ENCODE peak calls at places on chromosomes 7 and 10, in nine cellular contexts. One of them, this sample, is unnamed.
A peak's percentile ranks its signal among the peaks of the same experiment; 100 is the strongest.

GRCh38 chr7:23357190-23358093 is 58.3 kb downstream of the MALSU1 start:
- DNase-seq in astrocyte: peak; percentile 57
- DNase-seq in H9: no peak
- DNase-seq in hepatocyte: peak; percentile 53
- DNase-seq in GM23248: peak; percentile 59
- DNase-seq in OCI-LY7: peak; percentile 77
- DNase-seq in IMR-90: peak; percentile 56
- DNase-seq in neural progenitor cell: no peak
- DNase-seq in MM.1S: peak; percentile 58
- DNase-seq in this sample: peak; percentile 38

GRCh38 chr7:46932656-46933424 is 649.1 kb downstream of the TNS3 start:
- DNase-seq in GM23248: peak; percentile 94
- DNase-seq in IMR-90: peak; percentile 96
- DNase-seq in neural progenitor cell: no peak
- DNase-seq in OCI-LY7: no peak
- DNase-seq in MM.1S: no peak
- DNase-seq in H9: no peak
- DNase-seq in astrocyte: peak; percentile 95
- DNase-seq in hepatocyte: peak; percentile 55
- DNase-seq in this sample: peak; percentile 54

GRCh38 chr7:132472463-132473120 is 103.7 kb downstream of the PLXNA4 start:
- DNase-seq in H9: no peak
- DNase-seq in OCI-LY7: no peak
- DNase-seq in GM23248: peak; percentile 51
- DNase-seq in IMR-90: no peak
- DNase-seq in MM.1S: no peak
- DNase-seq in astrocyte: peak; percentile 66
- DNase-seq in neural progenitor cell: no peak
- DNase-seq in hepatocyte: peak; percentile 39
- DNase-seq in this sample: no peak

GRCh38 chr7:101333912-101334311 is 12.3 kb upstream of the IFT22 start:
- DNase-seq in neural progenitor cell: no peak
- DNase-seq in IMR-90: no peak
- DNase-seq in GM23248: no peak
- DNase-seq in OCI-LY7: no peak
- DNase-seq in hepatocyte: no peak
- DNase-seq in astrocyte: no peak
- DNase-seq in H9: no peak
- DNase-seq in MM.1S: no peak
- DNase-seq in this sample: no peak

GRCh38 chr7:98984126-98984525 is 105.8 kb downstream of the TRRAP start:
- DNase-seq in astrocyte: no peak
- DNase-seq in MM.1S: no peak
- DNase-seq in IMR-90: no peak
- DNase-seq in neural progenitor cell: no peak
- DNase-seq in H9: no peak
- DNase-seq in GM23248: no peak
- DNase-seq in hepatocyte: no peak
- DNase-seq in OCI-LY7: no peak
- DNase-seq in this sample: no peak

GRCh38 chr10:114635797-114636550 is 22.1 kb downstream of the ABLIM1 start:
- DNase-seq in astrocyte: no peak
- DNase-seq in GM23248: no peak
- DNase-seq in H9: no peak
- DNase-seq in neural progenitor cell: no peak
- DNase-seq in IMR-90: no peak
- DNase-seq in MM.1S: no peak
- DNase-seq in hepatocyte: no peak
- DNase-seq in OCI-LY7: no peak
- DNase-seq in this sample: no peak

GRCh38 chr10:66852811-66853210 is 73.0 kb upstream of the LRRTM3 start:
- DNase-seq in IMR-90: no peak
- DNase-seq in OCI-LY7: no peak
- DNase-seq in GM23248: no peak
- DNase-seq in hepatocyte: no peak
- DNase-seq in neural progenitor cell: no peak
- DNase-seq in MM.1S: no peak
- DNase-seq in H9: no peak
- DNase-seq in astrocyte: no peak
- DNase-seq in this sample: no peak

GRCh38 chr7:157594306-157594705 is 257.5 kb downstream of the DNAJB6 start:
- DNase-seq in IMR-90: no peak
- DNase-seq in GM23248: no peak
- DNase-seq in astrocyte: no peak
- DNase-seq in H9: no peak
- DNase-seq in hepatocyte: no peak
- DNase-seq in neural progenitor cell: no peak
- DNase-seq in OCI-LY7: no peak
- DNase-seq in MM.1S: no peak
- DNase-seq in this sample: no peak

DNA sequence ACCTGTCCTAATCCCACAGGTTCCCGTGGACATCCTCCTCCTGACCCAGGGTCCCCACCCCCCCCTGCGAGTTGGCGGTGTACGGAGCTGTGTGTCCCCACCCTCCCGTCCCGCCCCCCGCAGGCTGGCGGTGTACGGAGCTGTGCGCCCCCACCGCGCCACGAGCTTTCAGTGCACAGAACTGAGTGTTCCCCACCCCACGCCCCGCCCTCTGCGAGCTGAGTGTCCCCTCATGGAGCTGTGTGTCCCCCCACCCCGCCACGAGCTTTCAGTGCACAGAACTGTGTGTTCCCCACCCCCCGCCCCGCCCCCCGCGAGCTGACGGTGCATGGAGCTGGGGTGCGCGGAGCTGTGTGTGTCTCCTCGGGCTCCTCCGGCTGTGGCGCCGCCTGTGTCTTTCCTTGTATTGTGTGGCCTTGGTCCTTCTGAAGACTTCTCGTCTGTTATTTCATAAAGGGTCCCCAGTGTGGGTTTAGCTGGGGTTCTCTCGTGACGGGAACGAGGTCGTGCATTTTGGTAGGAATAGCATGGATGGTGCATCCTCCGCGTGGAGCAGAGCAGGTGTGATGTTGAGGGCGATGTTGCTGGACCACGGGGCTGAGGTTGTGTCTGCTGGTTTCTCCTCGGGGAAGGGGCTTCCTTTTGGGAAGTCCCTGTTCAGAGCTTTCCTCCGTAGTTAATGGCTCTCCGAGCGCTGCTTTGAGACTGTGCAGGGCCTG is 18.0 kb upstream of the JAKMIP3 start:
- DNase-seq in neural progenitor cell: no peak
- DNase-seq in astrocyte: no peak
- DNase-seq in H9: no peak
- DNase-seq in hepatocyte: no peak
- DNase-seq in IMR-90: no peak
- DNase-seq in GM23248: no peak
- DNase-seq in OCI-LY7: no peak
- DNase-seq in MM.1S: no peak
- DNase-seq in this sample: no peak
- H2AFZ ChIP-seq in neural progenitor cell: no peak overlapping the region
- H2AFZ ChIP-seq in astrocyte: no peak overlapping the region
- H2AFZ ChIP-seq in H9: no peak overlapping the region
- H2AFZ ChIP-seq in hepatocyte: no peak overlapping the region
- H2AFZ ChIP-seq in IMR-90: no peak overlapping the region
- H2AFZ ChIP-seq in GM23248: no peak overlapping the region
- H2AFZ ChIP-seq in OCI-LY7: no peak overlapping the region
- H2AFZ ChIP-seq in MM.1S: no peak overlapping the region
- H2AFZ ChIP-seq in this sample: no peak overlapping the region

GRCh38 chr10:91316486-91316885 is 93.7 kb upstream of the HECTD2 start:
- DNase-seq in MM.1S: no peak
- DNase-seq in OCI-LY7: no peak
- DNase-seq in H9: no peak
- DNase-seq in IMR-90: peak; percentile 59
- DNase-seq in GM23248: no peak
- DNase-seq in astrocyte: no peak
- DNase-seq in neural progenitor cell: no peak
- DNase-seq in hepatocyte: no peak
- DNase-seq in this sample: no peak

GRCh38 chr10:91311601-91312000 is 91.1 kb downstream of the PCGF5 start:
- DNase-seq in hepatocyte: no peak
- DNase-seq in astrocyte: no peak
- DNase-seq in IMR-90: no peak
- DNase-seq in GM23248: no peak
- DNase-seq in MM.1S: no peak
- DNase-seq in neural progenitor cell: no peak
- DNase-seq in OCI-LY7: no peak
- DNase-seq in H9: no peak
- DNase-seq in this sample: no peak

GRCh38 chr10:91309711-91310110 is 89.2 kb downstream of the PCGF5 start:
- DNase-seq in OCI-LY7: no peak
- DNase-seq in MM.1S: no peak
- DNase-seq in IMR-90: no peak
- DNase-seq in hepatocyte: no peak
- DNase-seq in neural progenitor cell: no peak
- DNase-seq in GM23248: no peak
- DNase-seq in H9: no peak
- DNase-seq in astrocyte: no peak
- DNase-seq in this sample: no peak

GRCh38 chr10:91313761-91314520 is 93.5 kb downstream of the PCGF5 start:
- DNase-seq in hepatocyte: no peak
- DNase-seq in astrocyte: peak; percentile 71
- DNase-seq in H9: no peak
- DNase-seq in IMR-90: peak; percentile 96
- DNase-seq in MM.1S: no peak
- DNase-seq in GM23248: peak; percentile 81
- DNase-seq in OCI-LY7: no peak
- DNase-seq in neural progenitor cell: no peak
- DNase-seq in this sample: no peak

DNA sequence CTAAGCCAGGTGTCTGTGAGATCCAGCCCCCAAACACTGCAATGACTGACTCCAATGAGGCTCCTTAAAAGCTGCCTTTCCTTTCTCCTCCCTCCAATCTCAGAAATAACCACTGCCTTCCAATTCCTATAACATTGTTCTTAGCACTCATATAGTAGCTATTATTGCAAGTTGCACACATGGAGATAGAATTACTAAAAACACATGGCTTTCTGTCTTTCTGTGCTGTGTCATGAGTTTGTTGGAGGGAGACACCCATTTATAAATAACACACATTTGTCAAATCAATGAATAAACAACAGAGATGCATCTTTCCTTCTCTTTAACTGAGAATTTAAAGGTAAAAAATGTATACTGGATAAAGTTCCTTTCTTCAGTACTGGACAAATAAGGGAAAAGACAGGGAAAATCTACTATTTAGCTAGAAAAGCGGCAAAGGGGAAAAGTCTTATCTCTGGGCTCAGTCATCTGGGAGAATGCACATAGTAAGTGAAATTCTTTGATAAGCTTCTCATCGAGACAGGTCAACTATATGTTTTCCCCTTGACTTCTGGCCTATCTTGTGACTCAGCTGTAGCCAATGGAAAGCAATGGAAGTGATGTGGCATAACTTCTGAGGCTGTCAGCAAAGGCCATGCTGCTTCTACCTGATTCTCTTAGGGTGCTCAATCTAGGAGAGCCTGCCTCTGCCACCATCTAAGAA is 91.7 kb downstream of the PCGF5 start:
- DNase-seq in astrocyte: no peak
- DNase-seq in H9: no peak
- DNase-seq in GM23248: no peak
- DNase-seq in OCI-LY7: no peak
- DNase-seq in neural progenitor cell: no peak
- DNase-seq in hepatocyte: no peak
- DNase-seq in MM.1S: no peak
- DNase-seq in IMR-90: peak; percentile 59
- DNase-seq in this sample: no peak
- H3K4me1 ChIP-seq in astrocyte: peaks cover 8% of the 10 kb centered on the region
- H3K4me1 ChIP-seq in H9: no peaks in the 10 kb centered on the region
- H3K4me1 ChIP-seq in GM23248: peaks cover 12% of the 10 kb centered on the region
- H3K4me1 ChIP-seq in OCI-LY7: no peaks in the 10 kb centered on the region
- H3K4me1 ChIP-seq in neural progenitor cell: peaks cover 9% of the 10 kb centered on the region
- H3K4me1 ChIP-seq in hepatocyte: no peaks in the 10 kb centered on the region
- H3K4me1 ChIP-seq in MM.1S: no peaks in the 10 kb centered on the region
- H3K4me1 ChIP-seq in IMR-90: peaks cover 14% of the 10 kb centered on the region
- H3K4me1 ChIP-seq in this sample: no peaks in the 10 kb centered on the region

GRCh38 chr7:39529582-39529981 is 36.6 kb upstream of the YAE1 start:
- DNase-seq in hepatocyte: no peak
- DNase-seq in astrocyte: no peak
- DNase-seq in OCI-LY7: no peak
- DNase-seq in GM23248: no peak
- DNase-seq in neural progenitor cell: no peak
- DNase-seq in MM.1S: no peak
- DNase-seq in H9: no peak
- DNase-seq in IMR-90: no peak
- DNase-seq in this sample: no peak

GRCh38 chr7:39534599-39534998 is 31.6 kb upstream of the YAE1 start:
- DNase-seq in OCI-LY7: no peak
- DNase-seq in GM23248: no peak
- DNase-seq in MM.1S: no peak
- DNase-seq in astrocyte: no peak
- DNase-seq in neural progenitor cell: no peak
- DNase-seq in H9: no peak
- DNase-seq in IMR-90: no peak
- DNase-seq in hepatocyte: no peak
- DNase-seq in this sample: no peak

GRCh38 chr7:39530996-39531395 is 35.2 kb upstream of the YAE1 start:
- DNase-seq in hepatocyte: peak; percentile 25
- DNase-seq in IMR-90: no peak
- DNase-seq in neural progenitor cell: no peak
- DNase-seq in astrocyte: no peak
- DNase-seq in GM23248: no peak
- DNase-seq in MM.1S: no peak
- DNase-seq in OCI-LY7: no peak
- DNase-seq in H9: no peak
- DNase-seq in this sample: no peak

GRCh38 chr7:39535064-39535463 is 31.1 kb upstream of the YAE1 start:
- DNase-seq in OCI-LY7: no peak
- DNase-seq in IMR-90: no peak
- DNase-seq in neural progenitor cell: no peak
- DNase-seq in hepatocyte: peak; percentile 48
- DNase-seq in astrocyte: no peak
- DNase-seq in MM.1S: no peak
- DNase-seq in H9: no peak
- DNase-seq in GM23248: no peak
- DNase-seq in this sample: no peak

DNA sequence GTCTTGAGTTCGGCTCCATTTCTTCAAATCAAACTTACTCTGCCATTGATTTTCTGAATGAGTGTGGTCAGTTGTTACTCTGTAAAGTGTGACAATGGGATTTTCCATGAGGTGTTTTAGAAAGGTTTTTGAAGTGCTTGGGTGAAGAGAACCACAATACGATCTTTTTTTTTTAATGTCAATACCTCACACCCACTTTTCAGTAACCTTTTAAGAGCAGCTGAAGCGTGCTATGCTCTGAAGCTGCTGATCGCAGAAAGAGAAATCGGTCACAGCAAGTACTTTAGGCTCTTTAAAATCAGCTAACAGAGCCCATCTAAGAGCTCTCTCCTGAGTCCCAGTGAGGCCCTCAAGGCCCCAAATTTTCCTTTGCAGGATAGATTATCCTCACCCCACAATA is 34.4 kb upstream of the YAE1 start:
- DNase-seq in astrocyte: no peak
- DNase-seq in OCI-LY7: no peak
- DNase-seq in MM.1S: no peak
- DNase-seq in H9: no peak
- DNase-seq in GM23248: no peak
- DNase-seq in IMR-90: no peak
- DNase-seq in neural progenitor cell: no peak
- DNase-seq in hepatocyte: no peak
- DNase-seq in this sample: no peak
- H2AFZ ChIP-seq in astrocyte: no peak overlapping the region
- H2AFZ ChIP-seq in OCI-LY7: no peak overlapping the region
- H2AFZ ChIP-seq in MM.1S: no peak overlapping the region
- H2AFZ ChIP-seq in H9: no peak overlapping the region
- H2AFZ ChIP-seq in GM23248: no peak overlapping the region
- H2AFZ ChIP-seq in IMR-90: no peak overlapping the region
- H2AFZ ChIP-seq in neural progenitor cell: peak overlapping the region; percentile 18
- H2AFZ ChIP-seq in hepatocyte: no peak overlapping the region
- H2AFZ ChIP-seq in this sample: no peak overlapping the region

GRCh38 chr7:142813699-142814098 is 41.2 kb upstream of the EPHB6 start:
- DNase-seq in H9: no peak
- DNase-seq in OCI-LY7: no peak
- DNase-seq in astrocyte: no peak
- DNase-seq in MM.1S: no peak
- DNase-seq in hepatocyte: no peak
- DNase-seq in neural progenitor cell: no peak
- DNase-seq in IMR-90: no peak
- DNase-seq in GM23248: no peak
- DNase-seq in this sample: no peak
- H3K4me1 ChIP-seq in H9: peaks cover 14% of the 10 kb centered on the region
- H3K4me1 ChIP-seq in OCI-LY7: peaks cover 50% of the 10 kb centered on the region
- H3K4me1 ChIP-seq in astrocyte: peaks cover 42% of the 10 kb centered on the region
- H3K4me1 ChIP-seq in MM.1S: peaks cover 25% of the 10 kb centered on the region
- H3K4me1 ChIP-seq in hepatocyte: no peaks in the 10 kb centered on the region
- H3K4me1 ChIP-seq in neural progenitor cell: no peaks in the 10 kb centered on the region
- H3K4me1 ChIP-seq in IMR-90: no peaks in the 10 kb centered on the region
- H3K4me1 ChIP-seq in GM23248: peaks cover 9% of the 10 kb centered on the region
- H3K4me1 ChIP-seq in this sample: no peaks in the 10 kb centered on the region

This sample was measured in keratinocyte.